ENCODE peak calls at places on chromosomes 11 and 22, in five cellular contexts. G is hypothalamus; S is myocyte; I is stimulated activated CD4-positive, alpha-beta T cell treated with anti-CD3 and anti-CD28 coated beads, TNF-alpha, amount 100 ng/mL, for 1 hour; A is left cardiac atrium. X is an unnamed sample.
A peak's percentile ranks its signal among the peaks of the same experiment; 100 is the strongest.

GRCh38 chr11:86374586-86374985 is at the start of gene CCDC81:
- DNase-seq in S (no peak), G (no peak), I (no peak), A (peak; percentile 31), X (no peak)

GRCh38 chr11:41175304-41175972 is 284.0 kb downstream of the LRRC4C start:
- DNase-seq in S (no peak), I (no peak), G (no peak), A (no peak), X (no peak)

GRCh38 chr11:132126973-132127900 is 756.8 kb downstream of the NTM start:
- DNase-seq in S (peak; percentile 93), I (no peak), G (peak; percentile 66), A (peak; percentile 70), X (peak; percentile 95)

GRCh38 chr22:46010951-46011626 is 34.1 kb upstream of the WNT7B start:
- DNase-seq in I (no peak), A (peak; percentile 26), G (no peak), S (peak; percentile 31), X (no peak)

GRCh38 chr11:134047586-134047999 is 21.3 kb upstream of the JAM3 start:
- DNase-seq in G (peak; percentile 78), A (peak; percentile 89), I (no peak), S (peak; percentile 87), X (peak; percentile 92)

GRCh38 chr11:720642-721346 is 14.8 kb downstream of the EPS8L2 start:
- DNase-seq in G (no peak), I (no peak), A (peak; percentile 59), S (no peak), X (no peak)

GRCh38 chr22:46931414-46931813 is 169.0 kb downstream of the TBC1D22A start:
- DNase-seq in S (peak; percentile 45), G (no peak), I (no peak), A (no peak), X (peak; percentile 59)

GRCh38 chr11:130648601-130649000 is 200.2 kb downstream of the ADAMTS15 start:
- DNase-seq in S (no peak), I (no peak), G (no peak), A (peak; percentile 78), X (no peak)

GRCh38 chr11:28836285-28837081 is 728.3 kb downstream of the METTL15 start:
- DNase-seq in A (no peak), S (peak; percentile 76), I (no peak), G (no peak), X (peak; percentile 98)

GRCh38 chr11:29018631-29019030 is 910.4 kb downstream of the METTL15 start:
- DNase-seq in A (no peak), G (no peak), S (peak; percentile 68), I (no peak), X (peak; percentile 93)

GRCh38 chr11:92415246-92415645 is 190.6 kb downstream of the FAT3 start:
- DNase-seq in I (no peak), A (no peak), S (peak; percentile 13), G (no peak), X (no peak)

GRCh38 chr11:40987895-40988435 is 471.5 kb downstream of the LRRC4C start:
- DNase-seq in A (no peak), G (no peak), S (no peak), I (no peak), X (no peak)

GRCh38 chr11:71251761-71252433 is 480 bp downstream of the SHANK2 start:
- DNase-seq in S (peak; percentile 67), I (no peak), G (no peak), A (no peak), X (peak; percentile 30)

GRCh38 chr11:112400615-112401014 is 140.0 kb upstream of the PLET1 start:
- DNase-seq in A (no peak), S (no peak), I (no peak), G (no peak), X (no peak)

X was measured in LHCN-M2.